ENCODE peak calls at places on chromosome 15, in ten cellular contexts. I is adrenal gland; C is neural crest cell; M is WERI-Rb-1; H is fibroblast of the conjunctiva; B is dermis microvascular lymphatic vessel endothelial cell; P is left ventricle myocardium superior; D is activated naive CD4-positive, alpha-beta T cell; G is stimulated activated CD4-positive, alpha-beta T cell treated with anti-CD3 and anti-CD28 coated beads, Interleukin-4, amount 100 ng/mL, for 48 hours; O is activated CD4-positive, alpha-beta T cell treated with anti-CD3 and anti-CD28 coated beads, Interleukin-2, amount 10 ng/mL, durations not matched to agents 7 days and 5 days. U is an unnamed sample.

GRCh38 chr15:100849021-100849831 is 30.4 kb upstream of the ALDH1A3 start:
- DNase-seq in I (no peak), C (peak; percentile 20), M (no peak), H (peak; percentile 30), B (peak; percentile 51), P (peak; percentile 53), D (peak; percentile 11), G (peak; percentile 42), O (peak; percentile 45), U (peak; percentile 23)

GRCh38 chr15:40245666-40246065 is 6.8 kb downstream of the PAK6 start:
- DNase-seq in I (no peak), C (no peak), M (peak; percentile 4), H (no peak), B (no peak), P (no peak), D (no peak), G (no peak), O (no peak), U (no peak)

GRCh38 chr15:70801111-70801510 is 37.8 kb upstream of the UACA start:
- DNase-seq in I (no peak), C (no peak), M (no peak), H (no peak), B (no peak), P (no peak), D (no peak), G (no peak), O (no peak), U (no peak)

GRCh38 chr15:31398677-31399260 is 72.1 kb downstream of the KLF13 start:
- DNase-seq in I (no peak), C (no peak), M (no peak), H (no peak), B (no peak), P (peak; percentile 36), D (no peak), G (no peak), O (peak; percentile 9), U (no peak)

GRCh38 chr15:92655178-92655995 is at the start of gene FAM174B:
- DNase-seq in I (no peak), C (peak; percentile 52), M (peak; percentile 61), H (no peak), B (peak; percentile 68), P (peak; percentile 78), D (no peak), G (peak; percentile 26), O (peak; percentile 28), U (peak; percentile 45)

GRCh38 chr15:78211189-78211921 is 23.0 kb downstream of the ACSBG1 start:
- DNase-seq in I (peak; percentile 12), C (no peak), M (no peak), H (no peak), B (no peak), P (no peak), D (no peak), G (no peak), O (no peak), U (no peak)

GRCh38 chr15:90463381-90463780 is 66.3 kb upstream of the CRTC3 start:
- DNase-seq in I (no peak), C (no peak), M (no peak), H (peak; percentile 16), B (peak; percentile 97), P (no peak), D (no peak), G (no peak), O (no peak), U (no peak)

GRCh38 chr15:53197426-53197839 is 407.3 kb upstream of the ONECUT1 start:
- DNase-seq in I (peak; percentile 61), C (peak; percentile 76), M (peak; percentile 77), H (peak; percentile 3), B (peak; percentile 53), P (peak; percentile 61), D (no peak), G (peak; percentile 48), O (peak; percentile 46), U (peak; percentile 69)

GRCh38 chr15:90859234-90860131 is 8.9 kb upstream of the FURIN start:
- DNase-seq in I (no peak), C (no peak), M (peak; percentile 33), H (no peak), B (no peak), P (no peak), D (no peak), G (no peak), O (no peak), U (no peak)

GRCh38 chr15:35624881-35625280 is 78.9 kb upstream of the DPH6 start:
- DNase-seq in I (peak; percentile 59), C (no peak), M (no peak), H (peak; percentile 82), B (no peak), P (no peak), D (no peak), G (no peak), O (no peak), U (no peak)

GRCh38 chr15:101709466-101709865 is 14.8 kb downstream of the TARS3 start:
- DNase-seq in I (no peak), C (no peak), M (no peak), H (no peak), B (no peak), P (no peak), D (no peak), G (no peak), O (no peak), U (no peak)

GRCh38 chr15:48292458-48292857 is 38.8 kb upstream of the DUT start:
- DNase-seq in I (no peak), C (no peak), M (no peak), H (no peak), B (no peak), P (no peak), D (no peak), G (no peak), O (no peak), U (no peak)

GRCh38 chr15:63195257-63196023 is 6.0 kb downstream of the RAB8B start:
- DNase-seq in I (no peak), C (no peak), M (no peak), H (no peak), B (no peak), P (peak; percentile 48), D (no peak), G (no peak), O (no peak), U (no peak)

GRCh38 chr15:59199775-59200465 is 6.7 kb upstream of the LDHAL6B start:
- DNase-seq in I (no peak), C (no peak), M (no peak), H (no peak), B (peak; percentile 69), P (no peak), D (no peak), G (no peak), O (no peak), U (no peak)

GRCh38 chr15:68375716-68376220 is 56.2 kb downstream of the ITGA11 start:
- DNase-seq in I (peak; percentile 7), C (no peak), M (no peak), H (no peak), B (no peak), P (no peak), D (no peak), G (no peak), O (no peak), U (no peak)